ENCODE peak calls at places on chromosomes 13 and 19, in four cellular contexts. One of them, this sample, is unnamed.

GRCh38 chr19:45187421-45188100 is 9.0 kb downstream of the BLOC1S3 start:
- DNase-seq in GM13977: peak
- DNase-seq in MCF 10A: peak
- DNase-seq in stimulated activated CD4-positive, alpha-beta T cell treated with anti-CD3 and anti-CD28 coated beads, Interleukin-15, amount 100 ng/mL, for 1 hour: no peak
- DNase-seq in this sample: no peak

GRCh38 chr19:2888739-2889224 is 11.9 kb upstream of the ZNF57 start:
- DNase-seq in GM13977: no peak
- DNase-seq in stimulated activated CD4-positive, alpha-beta T cell treated with anti-CD3 and anti-CD28 coated beads, Interleukin-15, amount 100 ng/mL, for 1 hour: peak
- DNase-seq in MCF 10A: no peak
- DNase-seq in this sample: no peak

GRCh38 chr13:113023217-113023597 is 54.2 kb downstream of the MCF2L start:
- DNase-seq in GM13977: no peak
- DNase-seq in stimulated activated CD4-positive, alpha-beta T cell treated with anti-CD3 and anti-CD28 coated beads, Interleukin-15, amount 100 ng/mL, for 1 hour: no peak
- DNase-seq in MCF 10A: no peak
- DNase-seq in this sample: no peak

GRCh38 chr13:53201454-53202225 is 173.0 kb downstream of the OLFM4 start:
- DNase-seq in stimulated activated CD4-positive, alpha-beta T cell treated with anti-CD3 and anti-CD28 coated beads, Interleukin-15, amount 100 ng/mL, for 1 hour: no peak
- DNase-seq in GM13977: no peak
- DNase-seq in MCF 10A: no peak
- DNase-seq in this sample: no peak

GRCh38 chr19:2477141-2477710 is 1.3 kb downstream of the GADD45B start:
- DNase-seq in MCF 10A: no peak
- DNase-seq in stimulated activated CD4-positive, alpha-beta T cell treated with anti-CD3 and anti-CD28 coated beads, Interleukin-15, amount 100 ng/mL, for 1 hour: no peak
- DNase-seq in GM13977: no peak
- DNase-seq in this sample: no peak

GRCh38 chr13:89857502-89857901 is 1490.0 kb upstream of the MIR17HG start:
- DNase-seq in stimulated activated CD4-positive, alpha-beta T cell treated with anti-CD3 and anti-CD28 coated beads, Interleukin-15, amount 100 ng/mL, for 1 hour: no peak
- DNase-seq in GM13977: no peak
- DNase-seq in MCF 10A: no peak
- DNase-seq in this sample: no peak

GRCh38 chr13:110711778-110712070 is 1.8 kb upstream of the ING1 start:
- DNase-seq in MCF 10A: no peak
- DNase-seq in GM13977: no peak
- DNase-seq in stimulated activated CD4-positive, alpha-beta T cell treated with anti-CD3 and anti-CD28 coated beads, Interleukin-15, amount 100 ng/mL, for 1 hour: no peak
- DNase-seq in this sample: peak

GRCh38 chr13:36282818-36283432 is 14.7 kb downstream of the CCDC169 start:
- DNase-seq in MCF 10A: peak
- DNase-seq in stimulated activated CD4-positive, alpha-beta T cell treated with anti-CD3 and anti-CD28 coated beads, Interleukin-15, amount 100 ng/mL, for 1 hour: no peak
- DNase-seq in GM13977: no peak
- DNase-seq in this sample: peak

GRCh38 chr19:42872608-42873007 is 6.9 kb downstream of the PSG1 start:
- DNase-seq in MCF 10A: no peak
- DNase-seq in GM13977: no peak
- DNase-seq in stimulated activated CD4-positive, alpha-beta T cell treated with anti-CD3 and anti-CD28 coated beads, Interleukin-15, amount 100 ng/mL, for 1 hour: no peak
- DNase-seq in this sample: no peak

GRCh38 chr13:92901739-92902138 is 324.9 kb upstream of the GPC6 start:
- DNase-seq in GM13977: no peak
- DNase-seq in stimulated activated CD4-positive, alpha-beta T cell treated with anti-CD3 and anti-CD28 coated beads, Interleukin-15, amount 100 ng/mL, for 1 hour: no peak
- DNase-seq in MCF 10A: peak
- DNase-seq in this sample: no peak

GRCh38 chr13:28575200-28575599 is 80.3 kb upstream of the FLT1 start:
- DNase-seq in MCF 10A: no peak
- DNase-seq in GM13977: peak
- DNase-seq in stimulated activated CD4-positive, alpha-beta T cell treated with anti-CD3 and anti-CD28 coated beads, Interleukin-15, amount 100 ng/mL, for 1 hour: no peak
- DNase-seq in this sample: no peak

GRCh38 chr19:50556236-50557008 is 11.8 kb downstream of the LRRC4B start:
- DNase-seq in MCF 10A: peak
- DNase-seq in GM13977: peak
- DNase-seq in stimulated activated CD4-positive, alpha-beta T cell treated with anti-CD3 and anti-CD28 coated beads, Interleukin-15, amount 100 ng/mL, for 1 hour: peak
- DNase-seq in this sample: peak

GRCh38 chr19:1076951-1077350 is 10.0 kb downstream of the ARHGAP45 start:
- DNase-seq in MCF 10A: peak
- DNase-seq in GM13977: peak
- DNase-seq in stimulated activated CD4-positive, alpha-beta T cell treated with anti-CD3 and anti-CD28 coated beads, Interleukin-15, amount 100 ng/mL, for 1 hour: peak
- DNase-seq in this sample: peak

GRCh38 chr13:94090773-94091172 is 388.7 kb downstream of the DCT start:
- DNase-seq in stimulated activated CD4-positive, alpha-beta T cell treated with anti-CD3 and anti-CD28 coated beads, Interleukin-15, amount 100 ng/mL, for 1 hour: no peak
- DNase-seq in GM13977: no peak
- DNase-seq in MCF 10A: no peak
- DNase-seq in this sample: no peak

GRCh38 chr13:112012004-112012704 is 54.8 kb upstream of the SOX1 start:
- DNase-seq in GM13977: no peak
- DNase-seq in MCF 10A: no peak
- DNase-seq in stimulated activated CD4-positive, alpha-beta T cell treated with anti-CD3 and anti-CD28 coated beads, Interleukin-15, amount 100 ng/mL, for 1 hour: no peak
- DNase-seq in this sample: no peak

GRCh38 chr13:29594310-29594709 is 1.2 kb downstream of the SLC7A1 start:
- DNase-seq in stimulated activated CD4-positive, alpha-beta T cell treated with anti-CD3 and anti-CD28 coated beads, Interleukin-15, amount 100 ng/mL, for 1 hour: peak
- DNase-seq in GM13977: peak
- DNase-seq in MCF 10A: peak
- DNase-seq in this sample: peak

GRCh38 chr19:13334801-13335481 is 171.3 kb downstream of the CACNA1A start:
- DNase-seq in stimulated activated CD4-positive, alpha-beta T cell treated with anti-CD3 and anti-CD28 coated beads, Interleukin-15, amount 100 ng/mL, for 1 hour: no peak
- DNase-seq in MCF 10A: no peak
- DNase-seq in GM13977: no peak
- DNase-seq in this sample: no peak

GRCh38 chr19:19105365-19106060 is 32.8 kb downstream of the TMEM161A start:
- DNase-seq in stimulated activated CD4-positive, alpha-beta T cell treated with anti-CD3 and anti-CD28 coated beads, Interleukin-15, amount 100 ng/mL, for 1 hour: no peak
- DNase-seq in GM13977: no peak
- DNase-seq in MCF 10A: no peak
- DNase-seq in this sample: peak

GRCh38 chr13:96089749-96090239 is at the start of gene HS6ST3:
- DNase-seq in GM13977: peak
- DNase-seq in MCF 10A: peak
- DNase-seq in stimulated activated CD4-positive, alpha-beta T cell treated with anti-CD3 and anti-CD28 coated beads, Interleukin-15, amount 100 ng/mL, for 1 hour: no peak
- DNase-seq in this sample: peak

GRCh38 chr19:1481224-1481892 is 2.3 kb upstream of the C19orf25 start:
- DNase-seq in MCF 10A: no peak
- DNase-seq in GM13977: peak
- DNase-seq in stimulated activated CD4-positive, alpha-beta T cell treated with anti-CD3 and anti-CD28 coated beads, Interleukin-15, amount 100 ng/mL, for 1 hour: no peak
- DNase-seq in this sample: no peak

GRCh38 chr13:100854091-100854490 is 179.5 kb upstream of the TMTC4 start:
- DNase-seq in MCF 10A: no peak
- DNase-seq in GM13977: no peak
- DNase-seq in stimulated activated CD4-positive, alpha-beta T cell treated with anti-CD3 and anti-CD28 coated beads, Interleukin-15, amount 100 ng/mL, for 1 hour: no peak
- DNase-seq in this sample: no peak

GRCh38 chr13:42899266-42899665 is 92.8 kb downstream of the EPSTI1 start:
- DNase-seq in stimulated activated CD4-positive, alpha-beta T cell treated with anti-CD3 and anti-CD28 coated beads, Interleukin-15, amount 100 ng/mL, for 1 hour: no peak
- DNase-seq in GM13977: peak
- DNase-seq in MCF 10A: no peak
- DNase-seq in this sample: no peak

GRCh38 chr13:48400820-48401219 is 12.1 kb downstream of the LPAR6 start:
- DNase-seq in GM13977: no peak
- DNase-seq in MCF 10A: peak
- DNase-seq in stimulated activated CD4-positive, alpha-beta T cell treated with anti-CD3 and anti-CD28 coated beads, Interleukin-15, amount 100 ng/mL, for 1 hour: no peak
- DNase-seq in this sample: no peak

GRCh38 chr19:11378319-11379189 is 4.1 kb downstream of the SWSAP1 start:
- DNase-seq in GM13977: no peak
- DNase-seq in MCF 10A: peak
- DNase-seq in stimulated activated CD4-positive, alpha-beta T cell treated with anti-CD3 and anti-CD28 coated beads, Interleukin-15, amount 100 ng/mL, for 1 hour: no peak
- DNase-seq in this sample: peak

GRCh38 chr13:35990196-35990595 is 141.0 kb downstream of the DCLK1 start:
- DNase-seq in stimulated activated CD4-positive, alpha-beta T cell treated with anti-CD3 and anti-CD28 coated beads, Interleukin-15, amount 100 ng/mL, for 1 hour: no peak
- DNase-seq in MCF 10A: no peak
- DNase-seq in GM13977: no peak
- DNase-seq in this sample: no peak

GRCh38 chr13:33937373-33938087 is 119.6 kb downstream of the RFC3 start:
- DNase-seq in GM13977: no peak
- DNase-seq in MCF 10A: no peak
- DNase-seq in stimulated activated CD4-positive, alpha-beta T cell treated with anti-CD3 and anti-CD28 coated beads, Interleukin-15, amount 100 ng/mL, for 1 hour: no peak
- DNase-seq in this sample: no peak

GRCh38 chr13:110062077-110062776 is 244.7 kb downstream of the COL4A1 start:
- DNase-seq in MCF 10A: peak
- DNase-seq in GM13977: no peak
- DNase-seq in stimulated activated CD4-positive, alpha-beta T cell treated with anti-CD3 and anti-CD28 coated beads, Interleukin-15, amount 100 ng/mL, for 1 hour: no peak
- DNase-seq in this sample: no peak

GRCh38 chr13:22505489-22505888 is 675.3 kb upstream of the SGCG start:
- DNase-seq in stimulated activated CD4-positive, alpha-beta T cell treated with anti-CD3 and anti-CD28 coated beads, Interleukin-15, amount 100 ng/mL, for 1 hour: no peak
- DNase-seq in MCF 10A: no peak
- DNase-seq in GM13977: no peak
- DNase-seq in this sample: no peak

GRCh38 chr19:30131246-30131645 is 189.2 kb downstream of the URI1 start:
- DNase-seq in GM13977: no peak
- DNase-seq in stimulated activated CD4-positive, alpha-beta T cell treated with anti-CD3 and anti-CD28 coated beads, Interleukin-15, amount 100 ng/mL, for 1 hour: no peak
- DNase-seq in MCF 10A: no peak
- DNase-seq in this sample: no peak

GRCh38 chr19:46697142-46697960 is 19.6 kb downstream of the PRKD2 start:
- DNase-seq in MCF 10A: no peak
- DNase-seq in stimulated activated CD4-positive, alpha-beta T cell treated with anti-CD3 and anti-CD28 coated beads, Interleukin-15, amount 100 ng/mL, for 1 hour: no peak
- DNase-seq in GM13977: no peak
- DNase-seq in this sample: peak

GRCh38 chr13:40452741-40453665 is 213.4 kb downstream of the FOXO1 start:
- DNase-seq in GM13977: no peak
- DNase-seq in stimulated activated CD4-positive, alpha-beta T cell treated with anti-CD3 and anti-CD28 coated beads, Interleukin-15, amount 100 ng/mL, for 1 hour: no peak
- DNase-seq in MCF 10A: peak
- DNase-seq in this sample: peak

GRCh38 chr13:30743319-30744055 is 8.1 kb downstream of the ALOX5AP start:
- DNase-seq in GM13977: no peak
- DNase-seq in stimulated activated CD4-positive, alpha-beta T cell treated with anti-CD3 and anti-CD28 coated beads, Interleukin-15, amount 100 ng/mL, for 1 hour: no peak
- DNase-seq in MCF 10A: peak
- DNase-seq in this sample: peak

GRCh38 chr19:55085923-55086715 is 10.4 kb downstream of the EPS8L1 start:
- DNase-seq in MCF 10A: no peak
- DNase-seq in GM13977: peak
- DNase-seq in stimulated activated CD4-positive, alpha-beta T cell treated with anti-CD3 and anti-CD28 coated beads, Interleukin-15, amount 100 ng/mL, for 1 hour: no peak
- DNase-seq in this sample: no peak

GRCh38 chr13:110136660-110137585 is 170.0 kb downstream of the COL4A1 start:
- DNase-seq in GM13977: peak
- DNase-seq in MCF 10A: no peak
- DNase-seq in stimulated activated CD4-positive, alpha-beta T cell treated with anti-CD3 and anti-CD28 coated beads, Interleukin-15, amount 100 ng/mL, for 1 hour: no peak
- DNase-seq in this sample: no peak

GRCh38 chr19:2542341-2543069 is 66.6 kb downstream of the GADD45B start:
- DNase-seq in MCF 10A: peak
- DNase-seq in GM13977: no peak
- DNase-seq in stimulated activated CD4-positive, alpha-beta T cell treated with anti-CD3 and anti-CD28 coated beads, Interleukin-15, amount 100 ng/mL, for 1 hour: no peak
- DNase-seq in this sample: no peak